ENCODE peak calls at places on chromosomes 1 and 21, in six cellular contexts. E is trophoblast cell, A is H9, R is IMR-90, I is mesenchymal stem cell, V is H1. L is an unnamed sample.

GRCh38 chr1:30657131-30658013 is 66.0 kb downstream of the MATN1 start:
- DNase-seq in A (no peak), R (no peak), V (no peak), E (no peak), I (no peak), L (no peak)

GRCh38 chr1:221693087-221693486 is 48.8 kb downstream of the DUSP10 start:
- DNase-seq in V (no peak), E (no peak), R (no peak), I (no peak), A (no peak), L (no peak)

GRCh38 chr1:205071801-205072200 is 12.5 kb downstream of the TMEM81 start:
- DNase-seq in V (no peak), R (no peak), A (no peak), E (no peak), I (no peak), L (no peak)

GRCh38 chr1:54926955-54927354 is 40.0 kb upstream of the DHCR24 start:
- DNase-seq in A (no peak), I (no peak), V (no peak), R (peak; percentile 41), E (no peak), L (no peak)

GRCh38 chr1:245156736-245157505 is 2.1 kb downstream of the KIF26B start:
- DNase-seq in A (peak; percentile 52), I (peak; percentile 34), V (no peak), E (peak; percentile 74), R (peak; percentile 12), L (no peak)

GRCh38 chr1:24897263-24898151 is 32.6 kb downstream of the RUNX3 start:
- DNase-seq in E (no peak), A (no peak), R (no peak), V (no peak), I (no peak), L (no peak)

GRCh38 chr1:71610489-71610888 is 529.7 kb upstream of the ZRANB2 start:
- DNase-seq in E (no peak), I (no peak), R (no peak), A (no peak), V (no peak), L (no peak)

GRCh38 chr1:168732736-168733135 is 3.7 kb upstream of the DPT start:
- DNase-seq in R (no peak), I (no peak), A (no peak), E (no peak), V (no peak), L (no peak)

GRCh38 chr1:7516341-7516740 is 254.8 kb upstream of the VAMP3 start:
- DNase-seq in E (no peak), A (peak; percentile 57), R (peak; percentile 41), V (no peak), I (no peak), L (no peak)

GRCh38 chr1:25695066-25695990 is 78.7 kb downstream of the MAN1C1 start:
- DNase-seq in R (peak; percentile 99), V (no peak), I (peak; percentile 99), A (peak; percentile 75), E (peak; percentile 91), L (no peak)

GRCh38 chr1:159854101-159854692 is 8.3 kb downstream of the VSIG8 start:
- DNase-seq in V (no peak), R (no peak), E (no peak), I (peak; percentile 60), A (peak; percentile 72), L (peak; percentile 45)

GRCh38 chr1:92786298-92786901 is 1.5 kb upstream of the EVI5 start:
- DNase-seq in V (no peak), A (no peak), I (no peak), R (no peak), E (no peak), L (no peak)

GRCh38 chr1:112904071-112904830 is 51.7 kb downstream of the SLC16A1 start:
- DNase-seq in I (peak; percentile 82), A (no peak), E (peak; percentile 51), V (no peak), R (peak; percentile 77), L (no peak)

GRCh38 chr1:26290416-26291261 is 10.8 kb downstream of the SH3BGRL3 start:
- DNase-seq in E (no peak), I (no peak), A (no peak), V (no peak), R (no peak), L (no peak)

DNA sequence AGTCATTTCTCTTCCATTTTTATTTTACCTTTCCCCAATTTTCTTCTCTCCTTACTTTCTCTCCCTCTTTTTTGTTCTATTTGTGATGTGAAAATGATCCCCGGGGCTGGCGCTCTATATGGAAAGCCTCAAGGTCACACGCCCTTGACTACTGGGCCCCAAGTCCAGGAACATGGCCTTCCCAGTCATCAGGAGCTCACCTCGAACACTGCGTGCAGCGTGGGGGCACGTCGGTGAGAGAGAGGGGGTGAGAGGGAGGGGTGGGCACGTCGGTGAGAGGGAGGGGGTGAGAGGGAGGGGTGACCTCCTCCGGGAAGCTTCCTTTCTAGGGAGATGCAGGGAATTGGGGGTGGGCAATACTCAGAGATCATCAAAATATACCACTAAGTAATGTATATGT is 94.6 kb upstream of the TMPRSS2 start:
- DNase-seq in V (no peak), E (no peak), I (no peak), A (no peak), R (no peak), L (no peak)
- H4K91ac ChIP-seq in V (no peak overlapping the region), E (no peak overlapping the region), I (no peak overlapping the region), A (no peak overlapping the region), R (no peak overlapping the region), L (no peak overlapping the region)

GRCh38 chr1:236686815-236687160 is 489 bp downstream of the ACTN2 start:
- DNase-seq in R (no peak), V (no peak), I (no peak), A (peak; percentile 33), E (no peak), L (no peak)
- H3K27ac ChIP-seq in R (no peak overlapping the region), V (no peak overlapping the region), I (no peak overlapping the region), A (no peak overlapping the region), E (no peak overlapping the region), L (no peak overlapping the region)

DNA sequence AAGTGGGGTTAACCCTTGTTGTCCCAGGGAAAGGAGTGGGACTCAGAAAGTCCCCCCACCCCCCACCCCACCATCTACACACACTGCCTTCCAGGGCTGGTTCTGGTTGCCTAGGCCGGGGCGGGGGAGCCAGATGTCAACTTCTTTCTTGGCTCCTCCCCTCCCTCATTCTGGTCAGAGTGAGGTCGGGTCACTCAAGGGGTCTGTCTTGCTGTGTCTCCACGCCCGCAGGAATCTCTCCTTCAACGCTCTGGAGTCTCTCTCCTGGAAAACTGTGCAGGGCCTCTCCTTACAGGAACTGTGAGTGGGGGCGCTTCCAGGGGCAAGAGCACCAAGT is 6.0 kb downstream of the NTRK1 start:
- DNase-seq in R (no peak), I (no peak), A (no peak), V (no peak), E (no peak), L (no peak)
- H4K91ac ChIP-seq in R (no peak overlapping the region), I (no peak overlapping the region), A (no peak overlapping the region), V (no peak overlapping the region), E (no peak overlapping the region), L (no peak overlapping the region)

GRCh38 chr1:16215882-16216753 is 3.7 kb upstream of the ARHGEF19 start:
- DNase-seq in E (peak; percentile 87), R (peak; percentile 69), I (peak; percentile 90), V (peak; percentile 95), A (peak; percentile 99), L (peak; percentile 93)

GRCh38 chr1:16218674-16219071 is 6.2 kb upstream of the ARHGEF19 start:
- DNase-seq in V (no peak), I (no peak), R (no peak), E (no peak), A (no peak), L (no peak)

GRCh38 chr1:16217061-16217785 is 4.8 kb upstream of the ARHGEF19 start:
- DNase-seq in E (peak; percentile 96), I (peak; percentile 96), A (peak; percentile 98), R (peak; percentile 93), V (peak; percentile 93), L (peak; percentile 96)

GRCh38 chr1:16220101-16220500 is 7.6 kb upstream of the ARHGEF19 start:
- DNase-seq in R (no peak), V (no peak), E (no peak), I (no peak), A (no peak), L (no peak)

DNA sequence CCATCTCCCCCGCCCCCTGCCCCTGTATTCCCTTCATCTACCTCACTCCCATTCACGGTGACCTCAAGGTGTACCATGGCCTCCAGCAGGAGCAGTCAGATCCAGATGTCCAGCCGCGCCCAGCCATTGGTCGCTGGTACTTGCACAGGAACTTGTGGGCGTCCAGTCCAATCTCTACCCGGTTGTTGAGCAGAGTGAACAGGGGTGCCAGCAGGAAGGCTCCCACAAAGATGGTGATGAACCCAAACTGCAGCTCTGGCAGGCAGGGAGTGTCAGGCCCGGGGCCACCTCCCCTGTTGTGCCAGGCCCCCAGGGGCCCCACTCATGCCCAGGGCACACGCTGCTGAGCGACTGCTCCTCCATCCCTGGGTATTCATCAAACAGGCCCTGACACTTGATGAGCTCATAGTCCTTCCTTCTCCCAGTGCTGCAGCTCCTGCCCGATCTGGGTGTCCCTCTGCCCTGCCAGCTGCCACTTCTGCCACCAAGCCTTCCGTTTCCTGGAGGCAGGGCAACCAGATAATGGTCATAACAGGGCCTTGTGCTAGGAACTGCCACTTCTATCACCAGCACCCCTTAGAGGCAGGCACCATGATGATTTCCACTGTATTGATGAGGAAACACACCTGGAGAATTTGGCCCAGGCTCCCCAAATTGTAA is 5.7 kb upstream of the ARHGEF19 start:
- DNase-seq in A (no peak), V (no peak), E (no peak), I (no peak), R (no peak), L (no peak)
- H3K27ac ChIP-seq in A (no peak overlapping the region), V (no peak overlapping the region), E (no peak overlapping the region), I (no peak overlapping the region), R (no peak overlapping the region), L (no peak overlapping the region)

GRCh38 chr21:44795342-44795741 is 6.3 kb downstream of the UBE2G2 start:
- DNase-seq in I (no peak), E (no peak), V (no peak), R (no peak), A (no peak), L (no peak)

GRCh38 chr21:44800103-44800502 is 1.5 kb downstream of the UBE2G2 start:
- DNase-seq in E (peak; percentile 27), I (peak; percentile 47), R (peak; percentile 59), A (no peak), V (no peak), L (no peak)

GRCh38 chr21:44794031-44794374 is 7.6 kb downstream of the UBE2G2 start:
- DNase-seq in R (no peak), E (no peak), A (no peak), V (no peak), I (no peak), L (no peak)

GRCh38 chr21:44800971-44801467 is 601 bp downstream of the UBE2G2 start:
- DNase-seq in A (no peak), I (peak; percentile 49), V (no peak), R (peak; percentile 26), E (peak; percentile 88), L (no peak)

GRCh38 chr21:44797775-44798174 is 3.8 kb downstream of the UBE2G2 start:
- DNase-seq in R (no peak), E (no peak), I (no peak), A (no peak), V (no peak), L (no peak)
- H4K91ac ChIP-seq in R (no peak overlapping the region), E (no peak overlapping the region), I (no peak overlapping the region), A (no peak overlapping the region), V (no peak overlapping the region), L (no peak overlapping the region)

L was measured in neuronal stem cell.